ENCODE peak calls at places on chromosome X, in seven cellular contexts. One of them, this sample, is unnamed.

GRCh38 chrX:40083120-40083978 is 14.4 kb downstream of the BCOR start:
- DNase-seq in aorta: peak
- DNase-seq in dorsolateral prefrontal cortex: no peak
- DNase-seq in left lung: peak
- DNase-seq in neuronal stem cell: no peak
- DNase-seq in H9: peak
- DNase-seq in AG04450: no peak
- DNase-seq in this sample: no peak

GRCh38 chrX:149504226-149504914 is 736 bp downstream of the IDS start:
- DNase-seq in aorta: no peak
- DNase-seq in AG04450: no peak
- DNase-seq in H9: peak
- DNase-seq in left lung: peak
- DNase-seq in neuronal stem cell: no peak
- DNase-seq in dorsolateral prefrontal cortex: no peak
- DNase-seq in this sample: no peak

GRCh38 chrX:114344756-114345155 is 239.1 kb upstream of the HTR2C start:
- DNase-seq in AG04450: no peak
- DNase-seq in dorsolateral prefrontal cortex: no peak
- DNase-seq in neuronal stem cell: peak
- DNase-seq in left lung: no peak
- DNase-seq in aorta: no peak
- DNase-seq in H9: no peak
- DNase-seq in this sample: no peak

GRCh38 chrX:112832481-112833095 is 8.0 kb downstream of the AMOT start:
- DNase-seq in H9: peak
- DNase-seq in left lung: no peak
- DNase-seq in dorsolateral prefrontal cortex: no peak
- DNase-seq in neuronal stem cell: no peak
- DNase-seq in aorta: no peak
- DNase-seq in AG04450: no peak
- DNase-seq in this sample: no peak

GRCh38 chrX:41332988-41333743 is 796 bp upstream of the DDX3X start:
- DNase-seq in AG04450: no peak
- DNase-seq in neuronal stem cell: peak
- DNase-seq in left lung: peak
- DNase-seq in H9: peak
- DNase-seq in dorsolateral prefrontal cortex: peak
- DNase-seq in aorta: peak
- DNase-seq in this sample: peak

GRCh38 chrX:126137899-126138298 is 28.2 kb downstream of the DCAF12L2 start:
- DNase-seq in left lung: no peak
- DNase-seq in AG04450: no peak
- DNase-seq in dorsolateral prefrontal cortex: no peak
- DNase-seq in aorta: no peak
- DNase-seq in neuronal stem cell: no peak
- DNase-seq in H9: no peak
- DNase-seq in this sample: no peak

GRCh38 chrX:118823263-118824172 is at the start of gene ZCCHC12:
- DNase-seq in aorta: peak
- DNase-seq in neuronal stem cell: peak
- DNase-seq in left lung: peak
- DNase-seq in AG04450: no peak
- DNase-seq in H9: peak
- DNase-seq in dorsolateral prefrontal cortex: peak
- DNase-seq in this sample: peak

GRCh38 chrX:74119016-74119910 is 184.7 kb upstream of the ZCCHC13 start:
- DNase-seq in dorsolateral prefrontal cortex: no peak
- DNase-seq in aorta: no peak
- DNase-seq in AG04450: no peak
- DNase-seq in H9: no peak
- DNase-seq in left lung: no peak
- DNase-seq in neuronal stem cell: no peak
- DNase-seq in this sample: no peak

GRCh38 chrX:67094061-67094460 is 449.8 kb upstream of the AR start:
- DNase-seq in dorsolateral prefrontal cortex: no peak
- DNase-seq in H9: peak
- DNase-seq in AG04450: no peak
- DNase-seq in aorta: no peak
- DNase-seq in neuronal stem cell: no peak
- DNase-seq in left lung: no peak
- DNase-seq in this sample: no peak

GRCh38 chrX:114582264-114582632 is 1.6 kb upstream of the HTR2C start:
- DNase-seq in left lung: no peak
- DNase-seq in AG04450: no peak
- DNase-seq in aorta: no peak
- DNase-seq in H9: no peak
- DNase-seq in dorsolateral prefrontal cortex: no peak
- DNase-seq in neuronal stem cell: no peak
- DNase-seq in this sample: no peak

GRCh38 chrX:2692221-2693122 is 1.4 kb downstream of the CD99 start:
- DNase-seq in neuronal stem cell: no peak
- DNase-seq in aorta: peak
- DNase-seq in left lung: no peak
- DNase-seq in dorsolateral prefrontal cortex: no peak
- DNase-seq in AG04450: no peak
- DNase-seq in H9: no peak
- DNase-seq in this sample: no peak

GRCh38 chrX:39819921-39820849 is 277.6 kb downstream of the BCOR start:
- DNase-seq in neuronal stem cell: no peak
- DNase-seq in AG04450: no peak
- DNase-seq in aorta: no peak
- DNase-seq in dorsolateral prefrontal cortex: no peak
- DNase-seq in H9: peak
- DNase-seq in left lung: no peak
- DNase-seq in this sample: no peak

GRCh38 chrX:105975382-105975781 is 63.1 kb downstream of the SERPINA7 start:
- DNase-seq in left lung: no peak
- DNase-seq in aorta: no peak
- DNase-seq in neuronal stem cell: peak
- DNase-seq in AG04450: no peak
- DNase-seq in dorsolateral prefrontal cortex: no peak
- DNase-seq in H9: no peak
- DNase-seq in this sample: no peak

GRCh38 chrX:105872921-105873320 is 50.6 kb downstream of the NRK start:
- DNase-seq in aorta: no peak
- DNase-seq in AG04450: no peak
- DNase-seq in H9: no peak
- DNase-seq in neuronal stem cell: no peak
- DNase-seq in left lung: no peak
- DNase-seq in dorsolateral prefrontal cortex: no peak
- DNase-seq in this sample: no peak

GRCh38 chrX:29376584-29376983 is 789.3 kb downstream of the IL1RAPL1 start:
- DNase-seq in neuronal stem cell: no peak
- DNase-seq in H9: no peak
- DNase-seq in aorta: no peak
- DNase-seq in left lung: no peak
- DNase-seq in AG04450: no peak
- DNase-seq in dorsolateral prefrontal cortex: no peak
- DNase-seq in this sample: no peak

GRCh38 chrX:151713859-151714258 is 2.0 kb upstream of the FATE1 start:
- DNase-seq in left lung: no peak
- DNase-seq in dorsolateral prefrontal cortex: no peak
- DNase-seq in H9: peak
- DNase-seq in aorta: peak
- DNase-seq in neuronal stem cell: no peak
- DNase-seq in AG04450: no peak
- DNase-seq in this sample: no peak

GRCh38 chrX:126550816-126551215 is 1.8 kb downstream of the DCAF12L1 start:
- DNase-seq in dorsolateral prefrontal cortex: no peak
- DNase-seq in H9: no peak
- DNase-seq in left lung: no peak
- DNase-seq in neuronal stem cell: no peak
- DNase-seq in AG04450: no peak
- DNase-seq in aorta: no peak
- DNase-seq in this sample: no peak

GRCh38 chrX:68506649-68507048 is 7.8 kb downstream of the YIPF6 start:
- DNase-seq in neuronal stem cell: no peak
- DNase-seq in AG04450: no peak
- DNase-seq in dorsolateral prefrontal cortex: no peak
- DNase-seq in H9: no peak
- DNase-seq in aorta: no peak
- DNase-seq in left lung: no peak
- DNase-seq in this sample: no peak

GRCh38 chrX:9770319-9770718 is 4.7 kb upstream of the GPR143 start:
- DNase-seq in neuronal stem cell: no peak
- DNase-seq in aorta: no peak
- DNase-seq in left lung: no peak
- DNase-seq in dorsolateral prefrontal cortex: no peak
- DNase-seq in H9: no peak
- DNase-seq in AG04450: no peak
- DNase-seq in this sample: no peak

GRCh38 chrX:15600071-15600470 is 689 bp downstream of the ACE2 start:
- DNase-seq in H9: no peak
- DNase-seq in aorta: no peak
- DNase-seq in left lung: no peak
- DNase-seq in dorsolateral prefrontal cortex: no peak
- DNase-seq in AG04450: no peak
- DNase-seq in neuronal stem cell: no peak
- DNase-seq in this sample: no peak

GRCh38 chrX:129982300-129983246 is at the start of gene BCORL1:
- DNase-seq in AG04450: peak
- DNase-seq in neuronal stem cell: peak
- DNase-seq in left lung: peak
- DNase-seq in dorsolateral prefrontal cortex: peak
- DNase-seq in aorta: peak
- DNase-seq in H9: peak
- DNase-seq in this sample: peak

GRCh38 chrX:16796298-16796697 is 10.0 kb downstream of the TXLNG start:
- DNase-seq in aorta: no peak
- DNase-seq in H9: no peak
- DNase-seq in AG04450: no peak
- DNase-seq in neuronal stem cell: no peak
- DNase-seq in left lung: no peak
- DNase-seq in dorsolateral prefrontal cortex: no peak
- DNase-seq in this sample: no peak

GRCh38 chrX:65588795-65589194 is 54.2 kb upstream of the LAS1L start:
- DNase-seq in dorsolateral prefrontal cortex: no peak
- DNase-seq in aorta: no peak
- DNase-seq in AG04450: no peak
- DNase-seq in H9: no peak
- DNase-seq in left lung: no peak
- DNase-seq in neuronal stem cell: no peak
- DNase-seq in this sample: no peak

GRCh38 chrX:30504309-30504708 is 73.3 kb downstream of the TASL start:
- DNase-seq in AG04450: no peak
- DNase-seq in left lung: no peak
- DNase-seq in dorsolateral prefrontal cortex: no peak
- DNase-seq in neuronal stem cell: peak
- DNase-seq in aorta: no peak
- DNase-seq in H9: no peak
- DNase-seq in this sample: no peak

GRCh38 chrX:37817579-37817978 is 29.8 kb downstream of the DYNLT3 start:
- DNase-seq in AG04450: no peak
- DNase-seq in dorsolateral prefrontal cortex: no peak
- DNase-seq in H9: no peak
- DNase-seq in aorta: no peak
- DNase-seq in neuronal stem cell: no peak
- DNase-seq in left lung: no peak
- DNase-seq in this sample: no peak

GRCh38 chrX:71995122-71995521 is 84.5 kb downstream of the NHSL2 start:
- DNase-seq in neuronal stem cell: no peak
- DNase-seq in dorsolateral prefrontal cortex: no peak
- DNase-seq in AG04450: no peak
- DNase-seq in H9: no peak
- DNase-seq in left lung: no peak
- DNase-seq in aorta: no peak
- DNase-seq in this sample: no peak

GRCh38 chrX:9465380-9466114 is 689 bp downstream of the TBL1X start:
- DNase-seq in left lung: peak
- DNase-seq in AG04450: no peak
- DNase-seq in H9: no peak
- DNase-seq in dorsolateral prefrontal cortex: no peak
- DNase-seq in aorta: peak
- DNase-seq in neuronal stem cell: no peak
- DNase-seq in this sample: no peak

GRCh38 chrX:12722314-12722713 is 68.9 kb upstream of the PRPS2 start:
- DNase-seq in AG04450: no peak
- DNase-seq in neuronal stem cell: no peak
- DNase-seq in dorsolateral prefrontal cortex: no peak
- DNase-seq in H9: no peak
- DNase-seq in aorta: no peak
- DNase-seq in left lung: no peak
- DNase-seq in this sample: no peak

GRCh38 chrX:133448512-133449076 is 33.3 kb upstream of the GPC4 start:
- DNase-seq in aorta: no peak
- DNase-seq in dorsolateral prefrontal cortex: no peak
- DNase-seq in neuronal stem cell: no peak
- DNase-seq in H9: no peak
- DNase-seq in AG04450: no peak
- DNase-seq in left lung: no peak
- DNase-seq in this sample: no peak

GRCh38 chrX:24495700-24496099 is 30.6 kb downstream of the PDK3 start:
- DNase-seq in H9: no peak
- DNase-seq in neuronal stem cell: no peak
- DNase-seq in left lung: no peak
- DNase-seq in AG04450: no peak
- DNase-seq in aorta: no peak
- DNase-seq in dorsolateral prefrontal cortex: no peak
- DNase-seq in this sample: no peak
- H3K27ac ChIP-seq in H9: no peak
- H3K27ac ChIP-seq in neuronal stem cell: no peak
- H3K27ac ChIP-seq in left lung: peak
- H3K27ac ChIP-seq in AG04450: no peak
- H3K27ac ChIP-seq in aorta: no peak
- H3K27ac ChIP-seq in dorsolateral prefrontal cortex: no peak
- H3K27ac ChIP-seq in this sample: no peak

GRCh38 chrX:21929209-21929608 is 11.3 kb upstream of the SMS start:
- DNase-seq in AG04450: no peak
- DNase-seq in left lung: no peak
- DNase-seq in aorta: no peak
- DNase-seq in neuronal stem cell: no peak
- DNase-seq in H9: no peak
- DNase-seq in dorsolateral prefrontal cortex: no peak
- DNase-seq in this sample: no peak
- H3K27ac ChIP-seq in AG04450: no peak
- H3K27ac ChIP-seq in left lung: no peak
- H3K27ac ChIP-seq in aorta: no peak
- H3K27ac ChIP-seq in neuronal stem cell: no peak
- H3K27ac ChIP-seq in H9: no peak
- H3K27ac ChIP-seq in dorsolateral prefrontal cortex: no peak
- H3K27ac ChIP-seq in this sample: no peak

GRCh38 chrX:45712067-45712466 is 511.4 kb upstream of the DIPK2B start:
- DNase-seq in AG04450: no peak
- DNase-seq in dorsolateral prefrontal cortex: no peak
- DNase-seq in neuronal stem cell: no peak
- DNase-seq in aorta: no peak
- DNase-seq in left lung: no peak
- DNase-seq in H9: no peak
- DNase-seq in this sample: no peak
- H3K27ac ChIP-seq in AG04450: no peak
- H3K27ac ChIP-seq in dorsolateral prefrontal cortex: no peak
- H3K27ac ChIP-seq in neuronal stem cell: no peak
- H3K27ac ChIP-seq in aorta: no peak
- H3K27ac ChIP-seq in left lung: no peak
- H3K27ac ChIP-seq in H9: no peak
- H3K27ac ChIP-seq in this sample: no peak

DNA sequence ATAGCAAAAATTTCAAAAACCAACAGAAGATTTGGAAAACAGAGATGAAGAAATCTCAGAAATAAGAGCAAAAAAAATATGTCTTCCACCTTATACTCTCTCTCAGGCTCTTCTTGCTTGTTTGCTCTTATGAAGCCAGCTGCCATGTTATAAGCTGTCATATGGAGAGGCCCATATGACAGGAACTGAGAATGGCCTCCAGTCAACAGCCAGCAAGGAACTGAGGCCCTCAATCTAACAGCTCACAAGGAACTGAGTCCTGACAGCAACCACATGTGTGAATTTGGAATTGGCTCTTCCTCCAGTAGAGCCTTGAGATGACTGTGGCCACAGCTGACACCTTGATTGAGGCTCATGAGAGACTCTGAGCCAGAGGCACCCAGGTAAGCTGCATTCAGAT is 51.3 kb upstream of the MAOA start:
- DNase-seq in neuronal stem cell: no peak
- DNase-seq in dorsolateral prefrontal cortex: no peak
- DNase-seq in left lung: no peak
- DNase-seq in aorta: no peak
- DNase-seq in H9: no peak
- DNase-seq in AG04450: no peak
- DNase-seq in this sample: no peak
- H3K27ac ChIP-seq in neuronal stem cell: no peak
- H3K27ac ChIP-seq in dorsolateral prefrontal cortex: no peak
- H3K27ac ChIP-seq in left lung: no peak
- H3K27ac ChIP-seq in aorta: no peak
- H3K27ac ChIP-seq in H9: no peak
- H3K27ac ChIP-seq in AG04450: no peak
- H3K27ac ChIP-seq in this sample: no peak

This sample was measured in caudate nucleus.